ENCODE peak calls at places on chromosomes 16 and 17, in five cellular contexts. One of them, this sample, is unnamed.
A peak's percentile ranks its signal among the peaks of the same experiment; 100 is the strongest.

GRCh38 chr17:2282297-2282873 is 21.2 kb downstream of the SMG6 start:
- DNase-seq in upper lobe of right lung: no peak
- DNase-seq in DND-41: peak; percentile 32
- DNase-seq in cardiac muscle cell: peak; percentile 61
- DNase-seq in testis: no peak
- DNase-seq in this sample: no peak

GRCh38 chr17:75096082-75096625 is 8.4 kb downstream of the SLC16A5 start:
- DNase-seq in upper lobe of right lung: peak; percentile 93
- DNase-seq in DND-41: no peak
- DNase-seq in cardiac muscle cell: no peak
- DNase-seq in testis: no peak
- DNase-seq in this sample: no peak

GRCh38 chr16:1964046-1964505 is 550 bp downstream of the RPS2 start:
- DNase-seq in upper lobe of right lung: no peak
- DNase-seq in DND-41: peak; percentile 42
- DNase-seq in cardiac muscle cell: peak; percentile 73
- DNase-seq in testis: no peak
- DNase-seq in this sample: no peak

GRCh38 chr16:275786-276232 is at the start of gene RGS11:
- DNase-seq in upper lobe of right lung: peak; percentile 61
- DNase-seq in DND-41: no peak
- DNase-seq in cardiac muscle cell: peak; percentile 32
- DNase-seq in testis: no peak
- DNase-seq in this sample: no peak

GRCh38 chr17:64599187-64599676 is 62.9 kb downstream of the SMURF2 start:
- DNase-seq in upper lobe of right lung: no peak
- DNase-seq in DND-41: peak; percentile 57
- DNase-seq in cardiac muscle cell: no peak
- DNase-seq in testis: no peak
- DNase-seq in this sample: peak; percentile 30

GRCh38 chr17:80345841-80346497 is 69.0 kb upstream of the ENDOV start:
- DNase-seq in upper lobe of right lung: peak; percentile 40
- DNase-seq in DND-41: no peak
- DNase-seq in cardiac muscle cell: no peak
- DNase-seq in testis: no peak
- DNase-seq in this sample: no peak

GRCh38 chr16:4384497-4384896 is 12.8 kb downstream of the VASN start:
- DNase-seq in upper lobe of right lung: no peak
- DNase-seq in DND-41: no peak
- DNase-seq in cardiac muscle cell: no peak
- DNase-seq in testis: no peak
- DNase-seq in this sample: no peak

GRCh38 chr16:15517743-15518142 is 83.4 kb downstream of the BMERB1 start:
- DNase-seq in upper lobe of right lung: no peak
- DNase-seq in DND-41: no peak
- DNase-seq in cardiac muscle cell: no peak
- DNase-seq in testis: no peak
- DNase-seq in this sample: no peak

GRCh38 chr17:28072935-28073533 is 30.6 kb downstream of the NLK start:
- DNase-seq in upper lobe of right lung: no peak
- DNase-seq in DND-41: no peak
- DNase-seq in cardiac muscle cell: no peak
- DNase-seq in testis: no peak
- DNase-seq in this sample: no peak
- H3K36me3 ChIP-seq in upper lobe of right lung: no peaks in the 10 kb centered on the region
- H3K36me3 ChIP-seq in DND-41: no peaks in the 10 kb centered on the region
- H3K36me3 ChIP-seq in cardiac muscle cell: no peaks in the 10 kb centered on the region
- H3K36me3 ChIP-seq in testis: no peaks in the 10 kb centered on the region
- H3K36me3 ChIP-seq in this sample: peaks cover 2% of the 10 kb centered on the region

DNA sequence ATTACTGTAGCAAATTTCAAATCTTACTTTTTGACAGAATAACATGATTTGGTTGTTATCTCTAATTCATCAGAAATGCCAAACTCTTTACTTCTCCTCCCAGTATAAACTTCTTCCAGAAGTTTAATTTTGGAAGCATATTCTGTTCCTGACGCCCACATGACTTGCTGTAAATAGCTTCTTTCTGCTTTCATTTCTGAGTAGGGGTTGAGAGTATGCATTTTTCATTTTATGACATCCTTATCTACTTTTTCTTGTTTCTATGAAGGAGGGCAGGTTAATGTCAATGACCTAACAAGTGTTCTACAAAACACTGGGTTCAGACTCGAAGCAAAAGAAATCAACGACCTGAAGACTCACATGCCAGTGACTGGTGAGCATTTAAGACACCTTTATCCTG is 36.6 kb upstream of the EFCAB3 start:
- DNase-seq in upper lobe of right lung: no peak
- DNase-seq in DND-41: no peak
- DNase-seq in cardiac muscle cell: peak; percentile 20
- DNase-seq in testis: no peak
- DNase-seq in this sample: no peak
- H3K4me3 ChIP-seq in upper lobe of right lung: no peak overlapping the region
- H3K4me3 ChIP-seq in DND-41: no peak overlapping the region
- H3K4me3 ChIP-seq in cardiac muscle cell: no peak overlapping the region
- H3K4me3 ChIP-seq in testis: no peak overlapping the region
- H3K4me3 ChIP-seq in this sample: no peak overlapping the region

GRCh38 chr17:37446027-37446426 is 39.3 kb downstream of the TADA2A start:
- DNase-seq in upper lobe of right lung: no peak
- DNase-seq in DND-41: no peak
- DNase-seq in cardiac muscle cell: no peak
- DNase-seq in testis: no peak
- DNase-seq in this sample: no peak

GRCh38 chr17:37438141-37438540 is 31.5 kb downstream of the TADA2A start:
- DNase-seq in upper lobe of right lung: no peak
- DNase-seq in DND-41: no peak
- DNase-seq in cardiac muscle cell: no peak
- DNase-seq in testis: no peak
- DNase-seq in this sample: no peak

DNA sequence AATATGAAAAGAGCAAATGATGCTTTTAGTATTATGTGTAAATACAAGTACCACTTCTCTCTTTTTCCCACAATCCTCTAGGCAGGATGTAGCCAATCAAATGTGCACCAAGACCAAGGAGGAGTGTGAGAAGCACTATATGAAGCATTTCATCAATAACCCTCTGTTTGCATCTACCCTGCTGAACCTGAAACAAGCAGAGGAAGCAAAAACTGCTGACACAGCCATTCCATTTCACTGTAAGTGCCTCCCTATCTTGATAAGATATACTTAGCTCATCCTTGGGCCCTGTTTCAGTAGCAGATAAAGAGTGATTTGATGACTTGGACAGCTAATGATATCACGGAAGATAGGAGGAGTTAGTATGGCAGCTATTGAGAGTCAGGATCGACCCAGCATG is 33.7 kb downstream of the TADA2A start:
- DNase-seq in upper lobe of right lung: no peak
- DNase-seq in DND-41: no peak
- DNase-seq in cardiac muscle cell: no peak
- DNase-seq in testis: no peak
- DNase-seq in this sample: peak; percentile 33
- H3K36me3 ChIP-seq in upper lobe of right lung: peaks cover 85% of the 10 kb centered on the region
- H3K36me3 ChIP-seq in DND-41: peaks cover 87% of the 10 kb centered on the region
- H3K36me3 ChIP-seq in cardiac muscle cell: peaks cover 26% of the 10 kb centered on the region
- H3K36me3 ChIP-seq in testis: no peaks in the 10 kb centered on the region
- H3K36me3 ChIP-seq in this sample: peaks cover 67% of the 10 kb centered on the region

GRCh38 chr17:78174332-78174869 is 6.0 kb downstream of the SYNGR2 start:
- DNase-seq in upper lobe of right lung: peak; percentile 97
- DNase-seq in DND-41: no peak
- DNase-seq in cardiac muscle cell: no peak
- DNase-seq in testis: peak; percentile 65
- DNase-seq in this sample: no peak
- H3K4me3 ChIP-seq in upper lobe of right lung: peak overlapping the region; percentile 23
- H3K4me3 ChIP-seq in DND-41: no peak overlapping the region
- H3K4me3 ChIP-seq in cardiac muscle cell: no peak overlapping the region
- H3K4me3 ChIP-seq in testis: no peak overlapping the region
- H3K4me3 ChIP-seq in this sample: no peak overlapping the region

GRCh38 chr16:66731101-66731500 is 20.3 kb downstream of the DYNC1LI2 start:
- DNase-seq in upper lobe of right lung: no peak
- DNase-seq in DND-41: no peak
- DNase-seq in cardiac muscle cell: no peak
- DNase-seq in testis: no peak
- DNase-seq in this sample: no peak
- H3K36me3 ChIP-seq in upper lobe of right lung: peaks cover 94% of the 10 kb centered on the region
- H3K36me3 ChIP-seq in DND-41: peaks cover 90% of the 10 kb centered on the region
- H3K36me3 ChIP-seq in cardiac muscle cell: peaks cover 65% of the 10 kb centered on the region
- H3K36me3 ChIP-seq in testis: no peaks in the 10 kb centered on the region
- H3K36me3 ChIP-seq in this sample: peaks cover 72% of the 10 kb centered on the region

GRCh38 chr17:20156196-20157077 is 147.3 kb downstream of the SPECC1 start:
- DNase-seq in upper lobe of right lung: peak; percentile 82
- DNase-seq in DND-41: no peak
- DNase-seq in cardiac muscle cell: peak; percentile 61
- DNase-seq in testis: peak; percentile 46
- DNase-seq in this sample: peak; percentile 12

GRCh38 chr17:20153231-20153630 is 144.1 kb downstream of the SPECC1 start:
- DNase-seq in upper lobe of right lung: no peak
- DNase-seq in DND-41: no peak
- DNase-seq in cardiac muscle cell: no peak
- DNase-seq in testis: no peak
- DNase-seq in this sample: no peak

GRCh38 chr17:20157078-20157360 is 147.9 kb downstream of the SPECC1 start:
- DNase-seq in upper lobe of right lung: no peak
- DNase-seq in DND-41: no peak
- DNase-seq in cardiac muscle cell: no peak
- DNase-seq in testis: no peak
- DNase-seq in this sample: no peak

GRCh38 chr17:20154601-20155000 is 145.4 kb downstream of the SPECC1 start:
- DNase-seq in upper lobe of right lung: no peak
- DNase-seq in DND-41: no peak
- DNase-seq in cardiac muscle cell: peak; percentile 25
- DNase-seq in testis: no peak
- DNase-seq in this sample: no peak

DNA sequence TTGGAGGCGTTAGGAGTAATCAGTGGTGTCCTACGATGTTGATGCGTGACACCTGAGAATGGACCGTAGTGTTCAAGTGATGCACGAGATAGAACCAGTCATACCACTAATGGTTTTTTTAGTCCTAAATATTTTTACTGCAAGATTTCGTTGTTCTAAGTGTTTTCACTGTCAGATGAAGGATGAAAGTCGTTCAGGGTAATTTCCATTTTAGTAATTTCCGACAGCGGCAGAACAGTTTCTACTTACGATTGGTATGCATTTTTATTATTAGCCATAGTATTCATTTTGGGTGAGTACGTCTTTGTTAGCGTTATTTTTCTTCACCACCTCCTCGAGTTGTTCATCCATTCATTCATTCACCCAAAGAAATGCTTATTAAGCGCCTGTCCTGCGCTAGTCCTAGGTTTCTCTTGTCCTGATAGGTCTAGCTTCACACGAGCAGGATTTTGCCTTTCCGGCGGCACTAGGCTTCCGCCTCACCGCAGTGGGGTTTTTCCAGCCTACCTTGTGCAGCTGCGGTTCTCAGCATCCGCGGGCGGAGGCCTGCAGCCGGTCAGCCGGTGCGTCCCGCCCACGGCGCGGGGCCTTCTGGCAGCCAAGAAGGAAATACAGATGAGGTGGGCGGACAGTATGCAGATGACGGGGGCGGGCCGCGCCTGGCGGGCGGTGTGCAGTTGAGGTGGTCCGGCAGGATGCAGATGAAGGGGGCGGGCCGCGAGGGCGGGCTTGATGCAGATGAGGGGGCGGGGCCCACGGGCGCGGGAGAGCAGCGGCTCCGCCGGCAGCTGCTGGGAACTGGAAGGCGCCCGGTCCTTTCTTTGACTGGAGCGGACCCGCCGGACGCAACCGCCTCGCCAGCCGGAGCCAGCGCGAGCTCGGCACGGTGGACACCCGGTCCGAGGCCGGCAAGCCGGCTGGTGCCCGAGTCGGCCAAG is 146.4 kb downstream of the SPECC1 start:
- DNase-seq in upper lobe of right lung: peak; percentile 99
- DNase-seq in DND-41: peak; percentile 96
- DNase-seq in cardiac muscle cell: peak; percentile 98
- DNase-seq in testis: peak; percentile 100
- DNase-seq in this sample: peak; percentile 98
- H3K4me3 ChIP-seq in upper lobe of right lung: peak overlapping the region; percentile 67
- H3K4me3 ChIP-seq in DND-41: peak overlapping the region; percentile 9
- H3K4me3 ChIP-seq in cardiac muscle cell: peak overlapping the region; percentile 62
- H3K4me3 ChIP-seq in testis: peak overlapping the region; percentile 91
- H3K4me3 ChIP-seq in this sample: peak overlapping the region; percentile 64

This sample was measured in CD4-positive, CD25-positive, alpha-beta regulatory T cell.